ENCODE peak calls at places on chromosomes 4 and X, in seven cellular contexts. O, B, G, T, Q, U and Z are unnamed samples.

GRCh38 chr4:88606832-88607231 is 14.6 kb downstream of the HERC3 start:
- DNase-seq in O (no peak), B (no peak), G (no peak), T (no peak), Q (no peak), U (no peak), Z (peak; percentile 92)

GRCh38 chr4:155307731-155308277 is 69.0 kb downstream of the MAP9 start:
- DNase-seq in O (no peak), B (no peak), G (no peak), T (no peak), Q (no peak), U (no peak), Z (no peak)

GRCh38 chrX:69066966-69067525 is 98.2 kb downstream of the PJA1 start:
- DNase-seq in O (no peak), B (no peak), G (no peak), T (peak; percentile 3), Q (peak; percentile 54), U (no peak), Z (no peak)

GRCh38 chr4:55528495-55528894 is 18.2 kb downstream of the CLOCK start:
- DNase-seq in O (no peak), B (no peak), G (no peak), T (no peak), Q (no peak), U (no peak), Z (no peak)

GRCh38 chr4:99934891-99935290 is 11.5 kb downstream of the DNAJB14 start:
- DNase-seq in O (no peak), B (no peak), G (no peak), T (no peak), Q (peak; percentile 19), U (no peak), Z (no peak)

GRCh38 chr4:88865051-88865450 is 167.4 kb upstream of the NAP1L5 start:
- DNase-seq in O (peak; percentile 45), B (no peak), G (no peak), T (no peak), Q (peak; percentile 7), U (no peak), Z (peak; percentile 52)

GRCh38 chrX:37783284-37783683 is 3.4 kb downstream of the CYBB start:
- DNase-seq in O (no peak), B (no peak), G (no peak), T (no peak), Q (no peak), U (no peak), Z (no peak)

GRCh38 chr4:1323635-1324442 is 23.2 kb upstream of the UVSSA start:
- DNase-seq in O (peak; percentile 87), B (no peak), G (no peak), T (no peak), Q (peak; percentile 97), U (no peak), Z (peak; percentile 100)

GRCh38 chrX:133171962-133172708 is 46.0 kb downstream of the TFDP3 start:
- DNase-seq in O (peak; percentile 65), B (no peak), G (peak; percentile 41), T (no peak), Q (no peak), U (no peak), Z (peak; percentile 14)

GRCh38 chr4:116598980-116599789 is 486.2 kb downstream of the TRAM1L1 start:
- DNase-seq in O (no peak), B (no peak), G (no peak), T (no peak), Q (no peak), U (no peak), Z (no peak)

GRCh38 chrX:107629533-107629909 is 1.2 kb downstream of the PRPS1 start:
- DNase-seq in O (peak; percentile 31), B (no peak), G (peak; percentile 42), T (no peak), Q (peak; percentile 36), U (no peak), Z (peak; percentile 2)

GRCh38 chr4:84366111-84366510 is 133.0 kb downstream of the NKX6-1 start:
- DNase-seq in O (peak; percentile 35), B (no peak), G (no peak), T (no peak), Q (no peak), U (no peak), Z (no peak)

GRCh38 chr4:98780926-98781325 is 122.5 kb upstream of the TSPAN5 start:
- DNase-seq in O (no peak), B (no peak), G (no peak), T (no peak), Q (no peak), U (no peak), Z (no peak)

GRCh38 chr4:98784947-98785693 is 126.7 kb upstream of the TSPAN5 start:
- DNase-seq in O (no peak), B (no peak), G (no peak), T (no peak), Q (no peak), U (no peak), Z (no peak)

GRCh38 chr4:98781641-98782348 is 123.4 kb upstream of the TSPAN5 start:
- DNase-seq in O (no peak), B (no peak), G (no peak), T (no peak), Q (no peak), U (no peak), Z (no peak)

GRCh38 chr4:98786866-98787265 is 128.5 kb upstream of the TSPAN5 start:
- DNase-seq in O (no peak), B (no peak), G (peak; percentile 6), T (no peak), Q (peak; percentile 9), U (no peak), Z (no peak)
- TF ChIP-seq CTCF in O (peak; percentile 28), B (no peak), G (peak; percentile 27), T (no peak), Q (peak; percentile 3), U (no peak), Z (peak; percentile 33)

DNA sequence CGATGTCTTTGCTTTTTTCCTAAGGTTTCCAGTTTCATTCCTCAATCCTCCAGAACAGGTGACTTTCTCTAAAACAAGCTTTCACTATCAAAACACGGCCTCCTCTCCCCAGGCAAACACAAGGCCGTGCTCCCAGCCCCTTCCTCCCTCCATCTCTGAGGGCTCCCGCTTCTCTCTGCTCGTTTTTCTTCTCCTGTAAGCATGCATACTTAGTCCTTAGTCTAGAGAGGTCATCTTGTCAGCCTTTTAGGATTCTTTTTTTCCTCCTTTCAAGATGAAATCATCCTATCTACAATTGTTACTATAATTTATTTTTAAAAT is 18.7 kb downstream of the DCTD start:
- DNase-seq in O (no peak), B (no peak), G (no peak), T (no peak), Q (no peak), U (no peak), Z (no peak)
- H3K4me1 ChIP-seq in O (no peaks in the 10 kb centered on the region), B (no peaks in the 10 kb centered on the region), G (no peaks in the 10 kb centered on the region), T (peaks cover 39% of the 10 kb centered on the region), Q (no peaks in the 10 kb centered on the region), U (no peaks in the 10 kb centered on the region), Z (no peaks in the 10 kb centered on the region)

GRCh38 chr4:184983660-184984356 is 34.5 kb upstream of the HELT start:
- DNase-seq in O (peak; percentile 70), B (peak; percentile 57), G (peak; percentile 39), T (peak; percentile 73), Q (peak; percentile 37), U (peak; percentile 24), Z (no peak)
- H3K27ac ChIP-seq in O (no peak overlapping the region), B (no peak overlapping the region), G (no peak overlapping the region), T (no peak overlapping the region), Q (no peak overlapping the region), U (no peak overlapping the region), Z (no peak overlapping the region)

GRCh38 chr4:52664479-52664878 is 5.4 kb upstream of the USP46 start:
- DNase-seq in O (no peak), B (no peak), G (no peak), T (no peak), Q (no peak), U (no peak), Z (no peak)

GRCh38 chr4:52660643-52661042 is 1.5 kb upstream of the USP46 start:
- DNase-seq in O (no peak), B (no peak), G (no peak), T (no peak), Q (no peak), U (no peak), Z (no peak)

GRCh38 chr4:52661966-52662705 is 3.0 kb upstream of the USP46 start:
- DNase-seq in O (peak; percentile 38), B (no peak), G (peak; percentile 25), T (no peak), Q (no peak), U (no peak), Z (peak; percentile 60)

GRCh38 chr4:52670121-52670520 is 11.0 kb upstream of the USP46 start:
- DNase-seq in O (no peak), B (no peak), G (no peak), T (no peak), Q (no peak), U (no peak), Z (peak; percentile 5)

DNA sequence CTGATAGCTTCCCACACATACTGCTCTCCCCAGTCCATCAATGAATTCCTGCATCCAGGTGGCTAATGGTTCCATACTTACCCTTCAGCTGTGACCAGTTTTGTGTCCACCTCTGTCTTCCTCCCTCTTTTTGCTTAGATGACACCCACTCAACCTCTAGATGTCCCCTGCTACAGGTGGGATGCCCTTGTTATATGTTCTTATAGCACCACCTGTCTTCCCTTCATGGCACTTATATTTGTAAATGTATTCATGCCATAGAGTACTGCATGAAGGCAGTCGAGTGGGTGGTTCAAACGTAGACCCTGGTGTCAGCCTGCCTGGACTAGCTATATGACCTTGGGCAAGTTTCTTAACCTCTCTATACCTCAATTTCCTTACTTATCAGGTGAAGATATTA is 6.5 kb upstream of the USP46 start:
- DNase-seq in O (peak; percentile 47), B (no peak), G (no peak), T (no peak), Q (no peak), U (no peak), Z (no peak)
- TF ChIP-seq CTCF in O (peak; percentile 72), B (no peak), G (peak; percentile 16), T (peak; percentile 37), Q (peak; percentile 28), U (peak; percentile 76), Z (peak; percentile 54)

DNA sequence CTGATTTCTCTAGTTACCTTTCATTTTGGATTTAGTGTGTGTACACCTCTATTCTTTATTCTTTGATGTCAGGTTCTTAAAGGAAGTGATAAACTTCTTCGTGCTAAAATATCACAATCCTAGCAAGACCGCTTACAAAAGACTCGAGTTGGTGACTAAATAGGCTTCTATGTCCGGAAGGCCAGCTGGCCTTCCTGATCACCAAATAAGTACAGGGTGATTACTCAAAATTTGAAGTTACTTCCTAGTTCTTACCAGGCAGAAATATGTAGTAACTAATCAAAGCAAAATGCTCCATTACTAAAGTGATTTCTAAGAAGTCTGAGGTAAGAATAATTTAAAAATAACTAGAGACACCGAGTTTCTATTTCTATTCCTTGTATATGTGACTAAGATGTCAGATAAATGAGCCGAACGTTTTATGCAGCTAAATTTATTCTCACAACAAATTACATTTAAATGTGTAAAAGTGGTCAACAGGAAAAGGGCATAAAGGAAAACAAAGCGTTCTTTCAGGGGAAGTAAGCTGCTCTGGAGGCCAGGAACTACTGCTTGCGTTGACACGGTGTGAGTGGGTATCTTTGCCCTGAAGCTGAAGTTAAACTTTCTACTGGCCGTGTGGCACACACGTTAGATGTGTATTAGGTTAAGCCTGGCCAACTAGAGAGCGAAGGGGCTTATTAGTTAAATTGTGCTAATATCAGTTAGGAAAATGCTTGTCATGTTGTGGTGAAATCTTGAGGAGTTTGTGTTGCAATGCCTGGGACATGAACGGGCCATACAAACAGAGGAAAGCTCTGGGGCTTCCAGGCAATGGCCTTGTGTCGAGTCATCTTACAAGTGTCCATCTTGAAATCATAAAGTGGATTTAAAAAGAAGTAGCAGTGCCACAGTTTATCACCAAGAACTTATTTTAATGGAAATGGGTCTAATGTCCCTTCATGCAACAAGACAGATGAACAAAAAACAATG is 62.4 kb downstream of the NSUN7 start:
- DNase-seq in O (no peak), B (no peak), G (no peak), T (no peak), Q (peak; percentile 32), U (no peak), Z (no peak)
- H3K4me1 ChIP-seq in O (no peaks in the 10 kb centered on the region), B (no peaks in the 10 kb centered on the region), G (no peaks in the 10 kb centered on the region), T (no peaks in the 10 kb centered on the region), Q (no peaks in the 10 kb centered on the region), U (no peaks in the 10 kb centered on the region), Z (no peaks in the 10 kb centered on the region)